ENCODE peak calls at places on chromosomes 3 and 15, in four cellular contexts. One of them, this sample, is unnamed.

GRCh38 chr3:22887664-22888291 is 315.3 kb upstream of the UBE2E2 start:
- DNase-seq in tibial artery: no peak
- DNase-seq in H4: peak
- DNase-seq in breast epithelium: no peak
- DNase-seq in this sample: peak

GRCh38 chr3:195155842-195156241 is 115.1 kb downstream of the XXYLT1 start:
- DNase-seq in breast epithelium: no peak
- DNase-seq in H4: no peak
- DNase-seq in tibial artery: no peak
- DNase-seq in this sample: peak

GRCh38 chr3:149657796-149658443 is at the start of gene WWTR1:
- DNase-seq in tibial artery: peak
- DNase-seq in breast epithelium: peak
- DNase-seq in H4: peak
- DNase-seq in this sample: peak

GRCh38 chr3:116140100-116140689 is 305.1 kb downstream of the LSAMP start:
- DNase-seq in tibial artery: no peak
- DNase-seq in H4: peak
- DNase-seq in breast epithelium: no peak
- DNase-seq in this sample: no peak

GRCh38 chr15:90286678-90287077 is 21.2 kb downstream of the NGRN start:
- DNase-seq in breast epithelium: no peak
- DNase-seq in H4: peak
- DNase-seq in tibial artery: no peak
- DNase-seq in this sample: peak

GRCh38 chr3:84965141-84965540 is 6.4 kb downstream of the CADM2 start:
- DNase-seq in breast epithelium: no peak
- DNase-seq in tibial artery: no peak
- DNase-seq in H4: peak
- DNase-seq in this sample: peak

GRCh38 chr3:127775398-127776109 is 46.8 kb downstream of the MGLL start:
- DNase-seq in tibial artery: peak
- DNase-seq in breast epithelium: no peak
- DNase-seq in H4: no peak
- DNase-seq in this sample: peak

GRCh38 chr15:66161575-66162118 is 91.9 kb downstream of the MEGF11 start:
- DNase-seq in breast epithelium: no peak
- DNase-seq in tibial artery: no peak
- DNase-seq in H4: no peak
- DNase-seq in this sample: no peak

GRCh38 chr3:52829482-52829881 is 990 bp downstream of the ITIH4 start:
- DNase-seq in breast epithelium: no peak
- DNase-seq in H4: no peak
- DNase-seq in tibial artery: no peak
- DNase-seq in this sample: no peak

GRCh38 chr3:53161345-53161819 is 373 bp downstream of the PRKCD start:
- DNase-seq in tibial artery: no peak
- DNase-seq in breast epithelium: no peak
- DNase-seq in H4: no peak
- DNase-seq in this sample: peak

GRCh38 chr15:90650956-90651689 is 66.0 kb upstream of the BLM start:
- DNase-seq in H4: no peak
- DNase-seq in breast epithelium: no peak
- DNase-seq in tibial artery: peak
- DNase-seq in this sample: no peak

GRCh38 chr3:145272684-145273083 is 888.3 kb downstream of the PLOD2 start:
- DNase-seq in H4: no peak
- DNase-seq in tibial artery: no peak
- DNase-seq in breast epithelium: no peak
- DNase-seq in this sample: no peak

GRCh38 chr3:61776390-61776789 is 215.0 kb downstream of the PTPRG start:
- DNase-seq in breast epithelium: no peak
- DNase-seq in H4: no peak
- DNase-seq in tibial artery: no peak
- DNase-seq in this sample: no peak

GRCh38 chr3:139317215-139317614 is 26.6 kb upstream of the MRPS22 start:
- DNase-seq in H4: no peak
- DNase-seq in tibial artery: no peak
- DNase-seq in breast epithelium: no peak
- DNase-seq in this sample: no peak

GRCh38 chr15:79956354-79956939 is 14.5 kb downstream of the BCL2A1 start:
- DNase-seq in H4: no peak
- DNase-seq in tibial artery: no peak
- DNase-seq in breast epithelium: no peak
- DNase-seq in this sample: no peak

GRCh38 chr15:68644088-68644904 is 65.5 kb downstream of the CORO2B start:
- DNase-seq in H4: peak
- DNase-seq in breast epithelium: peak
- DNase-seq in tibial artery: no peak
- DNase-seq in this sample: no peak

GRCh38 chr3:58640700-58641372 is 25.7 kb downstream of the FAM3D start:
- DNase-seq in tibial artery: peak
- DNase-seq in breast epithelium: peak
- DNase-seq in H4: peak
- DNase-seq in this sample: peak

GRCh38 chr15:66252411-66253295 is 897 bp downstream of the MEGF11 start:
- DNase-seq in H4: peak
- DNase-seq in tibial artery: no peak
- DNase-seq in breast epithelium: no peak
- DNase-seq in this sample: peak

GRCh38 chr15:62066663-62067447 is at the start of gene C2CD4A:
- DNase-seq in tibial artery: peak
- DNase-seq in H4: no peak
- DNase-seq in breast epithelium: peak
- DNase-seq in this sample: no peak

GRCh38 chr15:29045717-29046116 is 159.9 kb downstream of the APBA2 start:
- DNase-seq in H4: no peak
- DNase-seq in tibial artery: no peak
- DNase-seq in breast epithelium: no peak
- DNase-seq in this sample: peak

GRCh38 chr3:31634485-31634884 is 101.8 kb downstream of the STT3B start:
- DNase-seq in breast epithelium: no peak
- DNase-seq in H4: no peak
- DNase-seq in tibial artery: no peak
- DNase-seq in this sample: no peak

GRCh38 chr3:101829066-101829830 is 20.1 kb upstream of the NFKBIZ start:
- DNase-seq in H4: peak
- DNase-seq in tibial artery: peak
- DNase-seq in breast epithelium: no peak
- DNase-seq in this sample: peak

GRCh38 chr15:57654136-57654845 is 52.2 kb upstream of the POLR2M start:
- DNase-seq in H4: no peak
- DNase-seq in tibial artery: no peak
- DNase-seq in breast epithelium: no peak
- DNase-seq in this sample: no peak

GRCh38 chr3:97662808-97663207 is 101.8 kb upstream of the ARL6 start:
- DNase-seq in H4: no peak
- DNase-seq in breast epithelium: no peak
- DNase-seq in tibial artery: no peak
- DNase-seq in this sample: no peak

GRCh38 chr3:56616479-56617006 is 59.6 kb downstream of the CCDC66 start:
- DNase-seq in H4: no peak
- DNase-seq in tibial artery: no peak
- DNase-seq in breast epithelium: no peak
- DNase-seq in this sample: no peak

GRCh38 chr3:174132421-174133042 is 726.6 kb upstream of the NAALADL2 start:
- DNase-seq in tibial artery: no peak
- DNase-seq in H4: no peak
- DNase-seq in breast epithelium: no peak
- DNase-seq in this sample: no peak

GRCh38 chr15:34838282-34838681 is 42.9 kb upstream of the ACTC1 start:
- DNase-seq in H4: no peak
- DNase-seq in breast epithelium: no peak
- DNase-seq in tibial artery: no peak
- DNase-seq in this sample: no peak

GRCh38 chr15:91948001-91948608 is 94.6 kb downstream of the SLCO3A1 start:
- DNase-seq in breast epithelium: no peak
- DNase-seq in tibial artery: no peak
- DNase-seq in H4: peak
- DNase-seq in this sample: no peak

GRCh38 chr3:5181479-5182141 is 5.9 kb upstream of the EDEM1 start:
- DNase-seq in breast epithelium: no peak
- DNase-seq in H4: no peak
- DNase-seq in tibial artery: no peak
- DNase-seq in this sample: no peak

GRCh38 chr3:193960485-193961172 is 175.3 kb upstream of the HES1 start:
- DNase-seq in H4: no peak
- DNase-seq in tibial artery: no peak
- DNase-seq in breast epithelium: no peak
- DNase-seq in this sample: no peak

GRCh38 chr15:66565731-66566130 is at the start of gene LCTL:
- DNase-seq in H4: no peak
- DNase-seq in breast epithelium: no peak
- DNase-seq in tibial artery: no peak
- DNase-seq in this sample: peak

GRCh38 chr15:40499931-40500330 is 29.1 kb downstream of the CHST14 start:
- DNase-seq in breast epithelium: no peak
- DNase-seq in tibial artery: no peak
- DNase-seq in H4: no peak
- DNase-seq in this sample: no peak

This sample was measured in SJCRH30.